ENCODE peak calls at places on chromosomes 1 and 21, in nine cellular contexts. U is BE2C, C is AG04450, E is choroid plexus epithelial cell, N is K562, W is endodermal cell, O is foreskin fibroblast, S is fibroblast of mammary gland, Y is HepG2. T is an unnamed sample.

GRCh38 chr21:17570773-17571172 is 41.9 kb downstream of the BTG3 start:
- DNase-seq in U (no peak), C (no peak), E (no peak), N (no peak), W (no peak), O (no peak), S (no peak), Y (no peak), T (no peak)

GRCh38 chr1:209230319-209230718 is 353.2 kb upstream of the CAMK1G start:
- DNase-seq in U (no peak), C (no peak), E (no peak), N (no peak), W (no peak), O (no peak), S (no peak), Y (no peak), T (no peak)

GRCh38 chr1:19643602-19644419 is at the start of gene NBL1:
- DNase-seq in U (peak), C (no peak), E (peak), N (peak), W (peak), O (peak), S (peak), Y (no peak), T (no peak)

GRCh38 chr1:32770741-32771548 is 46.2 kb downstream of the YARS1 start:
- DNase-seq in U (no peak), C (no peak), E (no peak), N (peak), W (no peak), O (no peak), S (no peak), Y (no peak), T (no peak)

GRCh38 chr1:88737338-88737927 is 53.4 kb downstream of the PKN2 start:
- DNase-seq in U (no peak), C (no peak), E (no peak), N (no peak), W (no peak), O (no peak), S (no peak), Y (no peak), T (no peak)

GRCh38 chr1:78779831-78780230 is 130.2 kb downstream of the IFI44 start:
- DNase-seq in U (no peak), C (no peak), E (peak), N (no peak), W (no peak), O (peak), S (peak), Y (no peak), T (peak)

GRCh38 chr21:14712121-14712520 is 166.0 kb upstream of the SAMSN1 start:
- DNase-seq in U (no peak), C (no peak), E (peak), N (no peak), W (no peak), O (no peak), S (no peak), Y (no peak), T (no peak)

GRCh38 chr1:15210651-15211390 is 36.2 kb upstream of the FHAD1 start:
- DNase-seq in U (no peak), C (no peak), E (peak), N (no peak), W (no peak), O (no peak), S (no peak), Y (no peak), T (no peak)

DNA sequence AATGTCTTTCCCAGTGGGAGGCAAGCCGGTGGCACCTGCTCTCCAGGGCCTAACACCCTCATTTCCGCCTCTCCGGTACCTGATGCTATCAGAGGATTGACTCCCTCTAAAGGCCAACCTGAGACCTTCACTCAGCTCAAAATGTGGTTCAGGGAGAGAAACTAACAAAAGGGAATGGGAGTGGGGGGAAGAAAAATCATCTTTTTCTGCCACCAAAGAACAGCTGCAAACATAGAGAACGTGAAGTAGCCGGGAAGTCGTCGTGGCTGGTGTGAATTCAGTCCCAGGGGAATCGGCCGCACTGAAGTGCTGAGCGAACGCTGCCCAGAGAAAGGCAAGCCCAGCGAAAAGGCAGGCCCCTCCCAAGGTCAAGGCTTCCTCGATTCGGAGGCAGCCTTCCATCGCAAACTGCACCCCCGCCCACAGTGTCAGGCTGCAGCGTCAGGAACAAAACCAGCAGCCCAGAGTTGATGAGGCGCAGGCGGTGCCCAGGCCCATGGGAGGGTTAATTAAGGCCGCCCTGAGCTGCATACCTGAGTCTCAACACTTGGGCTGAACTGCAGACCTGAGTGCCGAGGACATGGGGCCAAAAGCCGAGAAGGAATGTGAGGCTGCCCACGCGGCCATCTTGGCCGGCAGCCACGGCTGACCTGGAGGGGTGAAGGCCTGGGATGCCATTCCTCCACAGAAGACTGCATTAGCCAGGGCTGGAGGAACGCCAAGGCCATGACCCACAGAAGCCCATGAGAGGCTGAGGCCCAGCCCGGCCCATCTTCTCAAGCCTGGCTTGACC is 160.2 kb downstream of the PSMG1 start:
- DNase-seq in U (no peak), C (no peak), E (peak), N (no peak), W (peak), O (no peak), S (peak), Y (peak), T (no peak)
- TF ChIP-seq CTCF in U (peak), C (peak), E (peak), N (peak), W (peak), O (no peak), S (peak), Y (peak), T (peak)

GRCh38 chr1:112388436-112388835 is 7.6 kb upstream of the CTTNBP2NL start:
- DNase-seq in U (no peak), C (no peak), E (peak), N (no peak), W (peak), O (peak), S (peak), Y (no peak), T (peak)
- H3K4me3 ChIP-seq in U (no peak), C (no peak), E (no peak), N (no peak), W (no peak), O (no peak), S (no peak), Y (no peak), T (no peak)

GRCh38 chr1:8879348-8880067 is 1.0 kb upstream of the ENO1 start:
- DNase-seq in U (no peak), C (no peak), E (peak), N (no peak), W (no peak), O (no peak), S (no peak), Y (no peak), T (no peak)
- TF ChIP-seq CTCF in U (no peak), C (peak), E (peak), N (peak), W (peak), O (peak), S (no peak), Y (no peak), T (peak)

GRCh38 chr1:153985341-153985912 is 712 bp downstream of the RAB13 start:
- DNase-seq in U (no peak), C (no peak), E (peak), N (peak), W (peak), O (peak), S (peak), Y (no peak), T (no peak)
- H3K4me3 ChIP-seq in U (peak), C (peak), E (peak), N (peak), W (peak), O (peak), S (peak), Y (peak), T (peak)

GRCh38 chr1:153365696-153366095 is 8.0 kb downstream of the S100A9 start:
- DNase-seq in U (no peak), C (no peak), E (no peak), N (no peak), W (peak), O (no peak), S (no peak), Y (no peak), T (no peak)

GRCh38 chr1:153363641-153364040 is 6.0 kb downstream of the S100A9 start:
- DNase-seq in U (no peak), C (no peak), E (no peak), N (no peak), W (peak), O (no peak), S (no peak), Y (no peak), T (no peak)

GRCh38 chr1:153366261-153366660 is 8.6 kb downstream of the S100A9 start:
- DNase-seq in U (no peak), C (no peak), E (no peak), N (no peak), W (peak), O (no peak), S (no peak), Y (no peak), T (no peak)

GRCh38 chr1:153364181-153364580 is 6.5 kb downstream of the S100A9 start:
- DNase-seq in U (no peak), C (no peak), E (no peak), N (no peak), W (no peak), O (no peak), S (no peak), Y (no peak), T (no peak)

DNA sequence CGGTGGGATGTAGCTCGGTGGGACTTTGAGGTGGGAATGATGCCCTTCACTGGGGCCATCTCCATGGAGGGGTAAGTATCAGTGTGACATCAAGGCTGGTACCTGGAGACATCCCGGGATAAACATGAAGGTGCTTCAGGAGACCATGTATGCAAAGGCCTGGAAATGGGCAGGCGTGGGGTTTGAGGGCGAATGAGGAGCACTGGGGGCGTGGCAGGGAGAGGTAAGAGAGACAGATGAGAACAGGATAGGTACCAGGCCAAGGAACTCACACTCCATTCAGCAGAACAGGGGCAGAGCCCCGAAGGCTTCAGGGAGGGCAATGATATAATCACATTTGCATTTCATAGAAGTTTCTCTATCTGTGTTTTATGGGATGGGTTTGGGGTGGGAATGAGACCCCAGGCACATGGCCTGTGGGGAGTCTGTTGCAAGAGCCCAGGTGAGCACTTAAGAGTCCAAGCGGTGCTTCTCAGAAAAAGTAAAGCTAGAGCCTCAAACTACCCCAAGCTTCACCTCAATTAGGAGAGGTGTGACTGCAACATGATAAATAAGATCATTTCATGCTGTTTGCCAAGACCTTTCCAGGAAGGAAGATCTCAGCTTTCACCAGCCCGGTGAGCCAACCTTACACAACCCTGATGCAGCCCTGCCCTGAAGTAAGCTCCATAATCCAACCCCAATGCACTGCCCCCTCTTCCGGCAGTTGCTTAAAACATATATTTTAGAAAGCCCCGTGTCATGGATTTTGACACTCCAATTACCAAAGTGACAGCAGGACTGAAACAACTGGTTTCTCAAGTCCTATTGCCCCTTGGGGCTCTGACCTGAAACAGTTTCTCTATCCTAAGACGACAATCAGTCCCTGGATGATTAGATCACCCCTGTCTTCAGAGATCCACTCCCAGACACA is 7.4 kb downstream of the S100A9 start:
- DNase-seq in U (no peak), C (no peak), E (no peak), N (no peak), W (peak), O (no peak), S (no peak), Y (no peak), T (no peak)
- TF ChIP-seq CTCF in U (no peak), C (no peak), E (no peak), N (no peak), W (no peak), O (no peak), S (no peak), Y (no peak), T (no peak)

GRCh38 chr1:12167493-12168429 is 970 bp downstream of the TNFRSF1B start:
- DNase-seq in U (peak), C (no peak), E (no peak), N (peak), W (no peak), O (no peak), S (no peak), Y (no peak), T (no peak)

GRCh38 chr1:12169442-12170135 is 2.8 kb downstream of the TNFRSF1B start:
- DNase-seq in U (no peak), C (no peak), E (no peak), N (no peak), W (no peak), O (no peak), S (no peak), Y (no peak), T (no peak)

GRCh38 chr1:12166834-12167492 is at the start of gene TNFRSF1B:
- DNase-seq in U (peak), C (no peak), E (peak), N (peak), W (peak), O (peak), S (no peak), Y (no peak), T (no peak)

GRCh38 chr1:12170263-12170671 is 3.5 kb downstream of the TNFRSF1B start:
- DNase-seq in U (no peak), C (no peak), E (no peak), N (no peak), W (no peak), O (no peak), S (no peak), Y (no peak), T (no peak)

GRCh38 chr1:12168451-12169160 is 1.8 kb downstream of the TNFRSF1B start:
- DNase-seq in U (no peak), C (no peak), E (peak), N (peak), W (no peak), O (no peak), S (no peak), Y (no peak), T (no peak)
- H3K4me3 ChIP-seq in U (no peak), C (peak), E (peak), N (peak), W (no peak), O (no peak), S (no peak), Y (no peak), T (peak)

DNA sequence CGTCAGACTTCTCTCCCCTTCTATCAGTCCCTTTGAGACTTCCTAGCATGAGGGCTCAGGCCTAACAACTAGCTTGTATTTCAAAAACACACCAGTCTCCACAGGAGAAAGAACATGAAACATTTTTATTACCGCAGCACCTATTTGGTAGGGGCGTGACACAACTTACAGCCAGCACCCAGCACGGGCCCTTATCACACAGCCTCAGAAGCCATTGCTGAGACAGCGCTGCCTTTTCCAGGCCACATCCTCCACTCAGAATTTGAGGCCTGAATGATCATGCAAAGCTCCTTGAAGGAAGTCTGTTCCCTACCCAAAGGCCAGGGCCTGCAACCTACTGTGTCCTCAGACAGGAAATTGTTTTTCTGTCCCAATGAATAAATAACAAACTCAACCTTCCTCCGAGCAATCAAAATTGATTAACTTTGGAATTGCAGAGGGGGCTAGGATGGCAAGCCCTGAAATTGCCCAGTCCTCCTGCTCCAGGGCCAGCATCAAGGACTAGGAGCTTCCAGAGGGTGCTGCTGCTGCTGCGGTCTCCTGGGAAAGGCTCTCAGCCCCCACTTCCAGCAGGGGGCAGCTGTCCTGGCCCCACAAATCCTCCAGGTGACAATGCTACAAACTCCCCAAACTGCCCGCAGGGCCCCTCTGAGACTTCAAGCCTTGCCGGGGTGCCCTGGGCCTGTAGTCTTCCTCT is 94.3 kb upstream of the GALNT2 start:
- DNase-seq in U (no peak), C (no peak), E (peak), N (no peak), W (peak), O (no peak), S (no peak), Y (peak), T (no peak)
- TF ChIP-seq CTCF in U (peak), C (peak), E (peak), N (peak), W (peak), O (peak), S (no peak), Y (peak), T (peak)

GRCh38 chr1:163571950-163572349 is 250.2 kb downstream of the NUF2 start:
- DNase-seq in U (no peak), C (no peak), E (no peak), N (no peak), W (no peak), O (no peak), S (no peak), Y (no peak), T (no peak)

GRCh38 chr1:163565171-163565570 is 243.4 kb downstream of the NUF2 start:
- DNase-seq in U (no peak), C (no peak), E (no peak), N (no peak), W (peak), O (peak), S (no peak), Y (no peak), T (peak)

GRCh38 chr1:163570061-163570460 is 248.3 kb downstream of the NUF2 start:
- DNase-seq in U (no peak), C (no peak), E (no peak), N (no peak), W (no peak), O (peak), S (peak), Y (no peak), T (no peak)
- H3K4me3 ChIP-seq in U (no peak), C (no peak), E (no peak), N (no peak), W (no peak), O (no peak), S (no peak), Y (no peak), T (no peak)

T was measured in astrocyte of the cerebellum.